ENCODE peak calls at places on chromosomes 6 and 20, in seven cellular contexts. Y, J, C, I, D, H and V are unnamed samples.

GRCh38 chr6:105898286-105898685 is 187.8 kb upstream of the PRDM1 start:
- DNase-seq in J (peak; percentile 94), H (no peak), D (no peak), C (peak; percentile 48), I (no peak), Y (peak; percentile 60), V (no peak)

GRCh38 chr20:11660673-11661072 is 257.0 kb upstream of the BTBD3 start:
- DNase-seq in J (no peak), Y (no peak), D (no peak), H (no peak), C (no peak), I (no peak), V (no peak)

GRCh38 chr20:6178537-6178936 is 55.7 kb upstream of the FERMT1 start:
- DNase-seq in D (peak; percentile 35), J (peak; percentile 47), C (no peak), Y (no peak), I (peak; percentile 30), H (no peak), V (no peak)

GRCh38 chr20:33351696-33352095 is 49.6 kb downstream of the CDK5RAP1 start:
- DNase-seq in J (no peak), Y (no peak), C (no peak), D (no peak), H (peak; percentile 36), I (no peak), V (no peak)

GRCh38 chr20:52789716-52790115 is 182.4 kb upstream of the TSHZ2 start:
- DNase-seq in C (no peak), I (no peak), J (peak; percentile 21), Y (no peak), D (no peak), H (no peak), V (no peak)

GRCh38 chr6:17045581-17046322 is 56.1 kb upstream of the STMND1 start:
- DNase-seq in D (peak; percentile 9), J (peak; percentile 50), Y (peak; percentile 50), I (no peak), H (no peak), C (no peak), V (no peak)

GRCh38 chr20:59645761-59646171 is 41.4 kb downstream of the PHACTR3 start:
- DNase-seq in J (no peak), H (no peak), C (no peak), D (peak; percentile 89), Y (no peak), I (no peak), V (no peak)

GRCh38 chr6:150008588-150008987 is 16.7 kb downstream of the RAET1L start:
- DNase-seq in D (no peak), J (peak; percentile 72), C (peak; percentile 62), Y (no peak), H (no peak), I (peak; percentile 25), V (no peak)

GRCh38 chr6:25485820-25486559 is 166.0 kb upstream of the SCGN start:
- DNase-seq in C (no peak), J (no peak), H (no peak), I (no peak), D (no peak), Y (no peak), V (no peak)